ENCODE peak calls at places on chromosome 2, in five cellular contexts. V is fibroblast of villous mesenchyme, M is A549, X is lower lobe of right lung, O is GM12864. H is an unnamed sample.

GRCh38 chr2:157572725-157573124 is 55.9 kb downstream of the ACVR1C start:
- DNase-seq in X (no peak), V (no peak), O (no peak), M (peak), H (no peak)

GRCh38 chr2:201795608-201796477 is 10.5 kb upstream of the CDK15 start:
- DNase-seq in M (peak), O (no peak), V (peak), X (no peak), H (peak)

GRCh38 chr2:200405599-200406298 is 99.3 kb downstream of the SPATS2L start:
- DNase-seq in V (peak), O (no peak), X (no peak), M (peak), H (no peak)

GRCh38 chr2:4499316-4499715 is 795.9 kb downstream of the DCDC2C start:
- DNase-seq in X (no peak), O (no peak), M (no peak), V (no peak), H (no peak)

GRCh38 chr2:10709290-10709939 is 12.0 kb upstream of the ATP6V1C2 start:
- DNase-seq in O (no peak), M (peak), X (no peak), V (peak), H (peak)

GRCh38 chr2:64204006-64204632 is 59.9 kb upstream of the PELI1 start:
- DNase-seq in M (no peak), V (peak), X (peak), O (peak), H (no peak)

GRCh38 chr2:223696719-223697118 is 94.6 kb upstream of the SCG2 start:
- DNase-seq in V (no peak), X (no peak), M (no peak), O (no peak), H (no peak)

GRCh38 chr2:118738524-118739308 is 108.7 kb downstream of the EN1 start:
- DNase-seq in O (no peak), M (peak), X (no peak), V (peak), H (no peak)

GRCh38 chr2:165203689-165204559 is at the start of gene SCN3A:
- DNase-seq in V (peak), M (peak), O (no peak), X (no peak), H (peak)

GRCh38 chr2:29109246-29109645 is 6.0 kb upstream of the CLIP4 start:
- DNase-seq in O (no peak), V (no peak), X (no peak), M (no peak), H (no peak)

GRCh38 chr2:11784747-11785610 is 38.5 kb downstream of the LPIN1 start:
- DNase-seq in V (peak), O (no peak), M (peak), X (peak), H (peak)

GRCh38 chr2:223612501-223612900 is 10.3 kb upstream of the SCG2 start:
- DNase-seq in X (no peak), M (no peak), O (no peak), V (no peak), H (no peak)

GRCh38 chr2:45194611-45195010 is 185.4 kb upstream of the SIX2 start:
- DNase-seq in V (no peak), X (no peak), O (no peak), M (no peak), H (no peak)

GRCh38 chr2:232336956-232337700 is 41.4 kb upstream of the ALPP start:
- DNase-seq in M (no peak), O (no peak), V (no peak), X (peak), H (no peak)

GRCh38 chr2:108034843-108035242 is 48.5 kb downstream of the SLC5A7 start:
- DNase-seq in X (no peak), V (no peak), M (no peak), O (no peak), H (no peak)

GRCh38 chr2:191612496-191612895 is 65.4 kb upstream of the NABP1 start:
- DNase-seq in O (no peak), X (no peak), V (peak), M (peak), H (no peak)

GRCh38 chr2:19815746-19816145 is 86.0 kb downstream of the TTC32 start:
- DNase-seq in V (peak), X (no peak), O (no peak), M (no peak), H (no peak)

GRCh38 chr2:96116879-96117533 is 635 bp upstream of the ADRA2B start:
- DNase-seq in X (peak), O (no peak), V (peak), M (peak), H (peak)

GRCh38 chr2:197804758-197805597 is 585 bp downstream of the PLCL1 start:
- DNase-seq in M (no peak), O (no peak), X (peak), V (peak), H (peak)

GRCh38 chr2:239273280-239274234 is 127.3 kb downstream of the HDAC4 start:
- DNase-seq in M (no peak), O (no peak), V (no peak), X (peak), H (no peak)

GRCh38 chr2:148209598-148209997 is 188.7 kb downstream of the MBD5 start:
- DNase-seq in O (no peak), X (no peak), V (peak), M (no peak), H (no peak)

GRCh38 chr2:231483398-231484329 is 19.4 kb upstream of the NCL start:
- DNase-seq in V (peak), O (no peak), X (peak), M (no peak), H (no peak)

GRCh38 chr2:139730197-139730596 is 950.0 kb upstream of the NXPH2 start:
- DNase-seq in M (no peak), X (no peak), O (no peak), V (no peak), H (no peak)

GRCh38 chr2:153870308-153870707 is 1.4 kb upstream of the GALNT13 start:
- DNase-seq in X (no peak), O (no peak), M (no peak), V (no peak), H (no peak)

GRCh38 chr2:219056176-219056895 is 4.4 kb downstream of the IHH start:
- DNase-seq in M (no peak), X (no peak), V (no peak), O (no peak), H (no peak)

GRCh38 chr2:203584784-203585183 is 49.7 kb upstream of the RAPH1 start:
- DNase-seq in M (no peak), O (no peak), X (no peak), V (no peak), H (no peak)

GRCh38 chr2:3491306-3491705 is 28.0 kb downstream of the ADI1 start:
- DNase-seq in V (no peak), M (no peak), O (no peak), X (peak), H (no peak)

GRCh38 chr2:134420256-134420655 is 166.4 kb downstream of the MGAT5 start:
- DNase-seq in O (no peak), V (no peak), M (no peak), X (no peak), H (no peak)

GRCh38 chr2:213159768-213160167 is 8.4 kb upstream of the IKZF2 start:
- DNase-seq in X (no peak), M (no peak), O (no peak), V (no peak), H (no peak)

GRCh38 chr2:183032200-183032794 is 6.0 kb downstream of the NCKAP1 start:
- DNase-seq in X (no peak), O (no peak), M (no peak), V (peak), H (no peak)

GRCh38 chr2:224793961-224794360 is 77.8 kb upstream of the CCDC195 start:
- DNase-seq in X (no peak), O (no peak), M (no peak), V (peak), H (no peak)

GRCh38 chr2:43224571-43225092 is 1.8 kb downstream of the ZFP36L2 start:
- DNase-seq in M (no peak), O (no peak), V (peak), X (peak), H (peak)

GRCh38 chr2:6827516-6828298 is 38.0 kb downstream of the CMPK2 start:
- DNase-seq in X (no peak), M (no peak), V (peak), O (no peak), H (no peak)

GRCh38 chr2:195150819-195151218 is 506.2 kb upstream of the SLC39A10 start:
- DNase-seq in X (no peak), O (no peak), V (no peak), M (no peak), H (no peak)

GRCh38 chr2:18795881-18796280 is 206.5 kb upstream of the NT5C1B start:
- DNase-seq in V (no peak), X (no peak), M (no peak), O (no peak), H (no peak)

GRCh38 chr2:239803764-239804111 is 221.4 kb downstream of the NDUFA10 start:
- DNase-seq in M (no peak), O (no peak), X (no peak), V (no peak), H (no peak)

GRCh38 chr2:180322781-180323180 is 315.7 kb upstream of the CWC22 start:
- DNase-seq in V (peak), O (no peak), M (no peak), X (no peak), H (no peak)

GRCh38 chr2:214066847-214067246 is 344.0 kb upstream of the VWC2L start:
- DNase-seq in M (no peak), X (no peak), V (no peak), O (no peak), H (peak)

GRCh38 chr2:133986076-133986837 is 267.6 kb upstream of the MGAT5 start:
- DNase-seq in M (peak), X (no peak), V (peak), O (no peak), H (no peak)

GRCh38 chr2:114201781-114202180 is 240.7 kb upstream of the DPP10 start:
- DNase-seq in O (no peak), X (no peak), V (no peak), M (no peak), H (no peak)
- TF ChIP-seq CTCF in O (no peak), X (no peak), V (no peak), M (no peak), H (no peak)

GRCh38 chr2:74514368-74515270 is at the start of gene TLX2:
- DNase-seq in V (no peak), X (no peak), O (no peak), M (no peak), H (peak)
- TF ChIP-seq CTCF in V (no peak), X (no peak), O (no peak), M (no peak), H (no peak)

GRCh38 chr2:69272803-69273471 is 114.1 kb downstream of the GFPT1 start:
- DNase-seq in X (peak), M (no peak), O (no peak), V (peak), H (no peak)
- TF ChIP-seq CTCF in X (no peak), M (no peak), O (no peak), V (no peak), H (no peak)

DNA sequence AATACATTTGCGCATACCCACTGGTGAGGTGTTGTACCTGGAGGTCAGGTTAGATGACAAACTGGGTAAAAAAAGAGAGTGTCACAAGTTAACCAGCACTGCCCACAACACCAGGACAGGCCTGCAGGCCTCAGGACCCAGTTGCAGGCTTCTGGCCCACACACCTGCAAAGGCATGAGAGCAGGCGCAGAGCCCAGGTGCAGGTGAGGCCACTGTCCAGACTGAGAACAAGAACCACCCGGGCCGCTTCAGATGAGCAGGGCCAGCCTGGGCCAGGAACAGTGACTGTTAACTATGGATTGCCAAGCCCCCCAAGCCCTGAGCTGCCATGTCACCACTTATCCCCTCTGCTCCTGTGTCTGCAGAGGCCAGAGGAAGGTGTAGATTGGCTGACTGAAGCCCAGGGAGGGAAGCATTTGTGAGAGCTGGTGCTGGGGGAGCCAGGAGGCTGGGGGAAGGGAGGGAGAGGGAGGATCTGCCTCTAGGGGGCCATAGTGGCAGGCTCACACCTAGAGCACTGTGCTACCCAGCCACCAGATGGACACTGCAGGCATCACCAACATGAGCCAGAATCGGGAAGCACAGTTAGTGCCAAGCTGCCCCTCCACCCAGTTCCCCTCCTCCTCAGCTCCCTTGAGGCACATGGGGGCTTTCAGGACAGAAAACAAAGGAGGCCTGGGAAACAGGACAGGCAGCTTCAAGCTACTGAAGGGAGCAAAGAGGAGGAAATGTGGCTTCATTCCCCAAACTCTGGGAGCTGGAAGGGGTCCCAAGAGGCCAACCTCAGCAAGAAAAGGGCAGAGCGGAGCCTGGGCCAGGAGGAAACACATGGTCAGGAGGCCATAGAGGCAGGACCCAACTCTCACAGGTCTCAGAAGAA is 35.4 kb downstream of the SFXN5 start:
- DNase-seq in O (no peak), M (no peak), V (no peak), X (no peak), H (no peak)
- TF ChIP-seq CTCF in O (peak), M (no peak), V (no peak), X (no peak), H (no peak)

DNA sequence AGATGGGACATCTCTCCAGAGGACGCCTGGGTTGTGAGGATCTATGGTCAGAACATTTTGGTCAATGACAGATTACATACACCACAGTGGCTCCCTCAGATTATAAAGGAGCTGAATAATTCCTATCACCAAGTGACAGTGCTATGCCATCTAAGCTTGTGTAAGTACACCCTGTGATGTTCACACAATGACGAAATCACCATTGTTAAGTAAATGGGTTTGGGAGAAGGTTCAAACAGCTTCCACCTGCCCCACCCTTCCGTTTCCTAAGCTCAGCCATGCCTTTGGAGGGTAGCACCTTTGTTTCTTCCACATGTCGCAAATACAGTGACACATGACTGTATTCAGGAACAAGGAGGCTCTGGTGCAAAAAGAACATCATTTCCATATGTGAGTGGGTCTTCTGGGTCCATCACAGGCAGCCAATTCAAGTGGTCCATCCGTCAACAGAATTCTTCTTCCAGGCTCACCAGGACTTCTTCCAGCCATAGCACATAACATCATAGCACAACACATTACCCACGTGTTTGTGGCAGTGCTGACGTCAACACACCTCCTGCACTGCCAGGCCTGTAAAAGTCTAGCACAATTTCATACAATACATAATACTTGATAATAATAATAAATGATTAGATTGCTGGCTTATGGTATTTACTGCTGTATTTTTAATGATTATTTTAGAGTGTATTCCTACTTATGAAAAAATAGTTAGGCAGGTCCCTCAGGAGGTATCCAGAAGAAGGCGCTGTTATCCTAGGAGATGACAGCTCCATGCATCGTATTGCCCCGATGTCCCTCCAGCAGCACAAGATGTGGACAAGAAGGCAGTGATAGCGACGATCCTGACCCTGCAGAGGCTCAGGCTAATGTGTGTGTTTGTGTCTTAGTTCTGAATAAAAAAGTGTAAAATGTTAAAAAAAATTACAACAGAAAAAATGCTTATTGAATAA is 264.8 kb downstream of the ANAPC1 start:
- DNase-seq in X (no peak), O (no peak), M (no peak), V (peak), H (no peak)
- TF ChIP-seq CTCF in X (no peak), O (peak), M (peak), V (peak), H (no peak)

GRCh38 chr2:207473866-207474251 is 55.9 kb upstream of the CREB1 start:
- DNase-seq in O (no peak), V (no peak), M (no peak), X (no peak), H (no peak)

GRCh38 chr2:207471261-207471660 is 58.5 kb upstream of the CREB1 start:
- DNase-seq in V (no peak), X (no peak), M (no peak), O (no peak), H (no peak)

GRCh38 chr2:207474871-207475485 is 54.8 kb upstream of the CREB1 start:
- DNase-seq in V (peak), X (no peak), M (no peak), O (no peak), H (no peak)

GRCh38 chr2:207472343-207473202 is 57.2 kb upstream of the CREB1 start:
- DNase-seq in V (no peak), O (no peak), X (no peak), M (no peak), H (no peak)

DNA sequence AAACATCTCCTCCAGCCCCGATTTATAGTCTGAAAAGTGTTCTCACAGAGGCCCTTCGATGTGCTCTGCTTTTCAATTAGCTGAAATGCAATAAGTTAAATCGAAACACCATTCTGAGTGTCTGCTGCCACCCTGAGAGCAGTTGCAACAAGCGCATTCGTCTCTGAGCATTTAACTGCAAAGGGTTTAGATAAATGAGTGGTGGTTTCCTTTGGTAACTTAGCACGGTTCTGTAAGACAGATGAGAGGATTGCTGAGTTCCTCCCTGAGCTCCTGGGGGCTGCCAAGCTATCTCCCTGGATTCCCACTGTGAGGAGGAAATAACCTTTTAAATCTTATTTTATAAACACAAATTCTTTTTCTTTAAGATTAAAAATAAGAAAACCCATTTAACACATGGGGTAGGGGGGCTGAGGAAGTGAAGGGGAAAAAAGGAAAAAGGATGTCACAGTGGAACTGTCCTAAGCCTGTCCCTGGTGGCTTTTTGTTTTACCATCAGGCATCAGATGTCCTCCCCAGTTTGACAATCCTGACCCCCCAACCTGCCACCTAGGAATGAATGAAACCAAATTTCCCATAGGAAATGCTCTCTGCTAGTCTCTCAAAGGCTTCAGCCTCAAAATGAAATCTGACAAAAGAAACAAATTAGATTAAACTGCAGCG is 56.4 kb upstream of the CREB1 start:
- DNase-seq in X (no peak), V (peak), O (no peak), M (no peak), H (peak)
- TF ChIP-seq CTCF in X (peak), V (peak), O (peak), M (peak), H (no peak)

DNA sequence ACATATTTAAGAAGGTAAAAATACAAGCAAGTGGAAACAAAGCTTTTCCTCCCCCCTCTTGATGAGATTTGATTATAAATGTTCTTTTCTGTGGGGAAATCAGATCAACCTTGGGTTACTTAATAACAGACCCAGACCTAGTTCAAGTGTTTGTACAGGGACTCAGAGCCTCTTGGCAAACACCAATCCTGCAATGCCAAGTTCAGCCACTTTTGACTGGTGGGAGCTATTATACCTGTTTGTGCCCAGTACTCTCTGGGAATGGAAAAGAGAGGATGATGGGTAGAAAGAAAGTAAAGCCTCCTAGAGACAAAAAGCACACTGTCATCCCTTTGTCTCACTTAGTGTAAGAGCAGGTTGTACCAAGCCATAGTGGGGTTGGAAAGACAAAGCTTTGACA is 63.8 kb upstream of the EPHA4 start:
- DNase-seq in O (no peak), M (peak), V (no peak), X (no peak), H (no peak)
- TF ChIP-seq CTCF in O (peak), M (no peak), V (no peak), X (peak), H (no peak)

GRCh38 chr2:171723724-171724683 is 36.7 kb downstream of the DYNC1I2 start:
- DNase-seq in M (no peak), X (no peak), V (no peak), O (no peak), H (peak)
- TF ChIP-seq CTCF in M (no peak), X (no peak), V (no peak), O (no peak), H (no peak)

H was measured in glutamatergic neuron.